ENCODE peak calls at places on chromosomes 2 and 18, in seven cellular contexts. One of them, this sample, is unnamed.

GRCh38 chr2:155689791-155690190 is 642.7 kb downstream of the NR4A2 start:
- DNase-seq in spleen: no peak
- DNase-seq in tibial nerve: no peak
- DNase-seq in neural progenitor cell: no peak
- DNase-seq in type B pancreatic cell: no peak
- DNase-seq in SK-N-SH: no peak
- DNase-seq in H1: no peak
- DNase-seq in this sample: no peak

GRCh38 chr2:181163139-181163538 is 182.7 kb downstream of the UBE2E3 start:
- DNase-seq in spleen: no peak
- DNase-seq in tibial nerve: no peak
- DNase-seq in neural progenitor cell: no peak
- DNase-seq in type B pancreatic cell: no peak
- DNase-seq in SK-N-SH: no peak
- DNase-seq in H1: no peak
- DNase-seq in this sample: no peak

GRCh38 chr2:39508243-39508642 is 71.2 kb upstream of the MAP4K3 start:
- DNase-seq in spleen: no peak
- DNase-seq in tibial nerve: no peak
- DNase-seq in neural progenitor cell: no peak
- DNase-seq in type B pancreatic cell: no peak
- DNase-seq in SK-N-SH: no peak
- DNase-seq in H1: no peak
- DNase-seq in this sample: no peak

GRCh38 chr2:56185582-56186046 is 1.8 kb downstream of the CCDC85A start:
- DNase-seq in spleen: peak; percentile 78
- DNase-seq in tibial nerve: no peak
- DNase-seq in neural progenitor cell: peak; percentile 79
- DNase-seq in type B pancreatic cell: no peak
- DNase-seq in SK-N-SH: no peak
- DNase-seq in H1: peak; percentile 64
- DNase-seq in this sample: no peak

GRCh38 chr2:224319756-224320155 is 82.2 kb downstream of the FAM124B start:
- DNase-seq in spleen: no peak
- DNase-seq in tibial nerve: no peak
- DNase-seq in neural progenitor cell: no peak
- DNase-seq in type B pancreatic cell: no peak
- DNase-seq in SK-N-SH: no peak
- DNase-seq in H1: no peak
- DNase-seq in this sample: no peak

GRCh38 chr2:138716183-138716582 is 64.0 kb downstream of the NXPH2 start:
- DNase-seq in spleen: no peak
- DNase-seq in tibial nerve: no peak
- DNase-seq in neural progenitor cell: no peak
- DNase-seq in type B pancreatic cell: no peak
- DNase-seq in SK-N-SH: no peak
- DNase-seq in H1: no peak
- DNase-seq in this sample: no peak

GRCh38 chr2:14831458-14831857 is 198.9 kb downstream of the LRATD1 start:
- DNase-seq in spleen: no peak
- DNase-seq in tibial nerve: no peak
- DNase-seq in neural progenitor cell: no peak
- DNase-seq in type B pancreatic cell: no peak
- DNase-seq in SK-N-SH: no peak
- DNase-seq in H1: no peak
- DNase-seq in this sample: no peak

GRCh38 chr2:182870227-182870626 is 3.8 kb upstream of the FRZB start:
- DNase-seq in spleen: no peak
- DNase-seq in tibial nerve: no peak
- DNase-seq in neural progenitor cell: peak; percentile 65
- DNase-seq in type B pancreatic cell: no peak
- DNase-seq in SK-N-SH: no peak
- DNase-seq in H1: peak; percentile 69
- DNase-seq in this sample: no peak

GRCh38 chr2:173229086-173229485 is 125.6 kb upstream of the CDCA7 start:
- DNase-seq in spleen: no peak
- DNase-seq in tibial nerve: no peak
- DNase-seq in neural progenitor cell: no peak
- DNase-seq in type B pancreatic cell: no peak
- DNase-seq in SK-N-SH: no peak
- DNase-seq in H1: no peak
- DNase-seq in this sample: no peak

GRCh38 chr18:59846814-59847490 is 52.8 kb upstream of the PMAIP1 start:
- DNase-seq in spleen: no peak
- DNase-seq in tibial nerve: no peak
- DNase-seq in neural progenitor cell: no peak
- DNase-seq in type B pancreatic cell: no peak
- DNase-seq in SK-N-SH: no peak
- DNase-seq in H1: no peak
- DNase-seq in this sample: no peak

GRCh38 chr2:221810216-221810615 is 238.1 kb upstream of the EPHA4 start:
- DNase-seq in spleen: no peak
- DNase-seq in tibial nerve: no peak
- DNase-seq in neural progenitor cell: no peak
- DNase-seq in type B pancreatic cell: no peak
- DNase-seq in SK-N-SH: no peak
- DNase-seq in H1: no peak
- DNase-seq in this sample: no peak

GRCh38 chr2:39805936-39806608 is 27.0 kb upstream of the THUMPD2 start:
- DNase-seq in spleen: no peak
- DNase-seq in tibial nerve: no peak
- DNase-seq in neural progenitor cell: no peak
- DNase-seq in type B pancreatic cell: no peak
- DNase-seq in SK-N-SH: no peak
- DNase-seq in H1: no peak
- DNase-seq in this sample: no peak

GRCh38 chr18:57841568-57841967 is 38.5 kb upstream of the ATP8B1 start:
- DNase-seq in spleen: no peak
- DNase-seq in tibial nerve: no peak
- DNase-seq in neural progenitor cell: no peak
- DNase-seq in type B pancreatic cell: no peak
- DNase-seq in SK-N-SH: no peak
- DNase-seq in H1: no peak
- DNase-seq in this sample: no peak

GRCh38 chr2:85843543-85843942 is 45.2 kb downstream of the ST3GAL5 start:
- DNase-seq in spleen: no peak
- DNase-seq in tibial nerve: no peak
- DNase-seq in neural progenitor cell: peak; percentile 33
- DNase-seq in type B pancreatic cell: no peak
- DNase-seq in SK-N-SH: peak; percentile 25
- DNase-seq in H1: peak; percentile 80
- DNase-seq in this sample: no peak

GRCh38 chr2:168685619-168686453 is 116.6 kb upstream of the NOSTRIN start:
- DNase-seq in spleen: no peak
- DNase-seq in tibial nerve: no peak
- DNase-seq in neural progenitor cell: no peak
- DNase-seq in type B pancreatic cell: no peak
- DNase-seq in SK-N-SH: peak; percentile 37
- DNase-seq in H1: no peak
- DNase-seq in this sample: no peak

GRCh38 chr18:76821356-76821874 is 942 bp upstream of the ZNF236 start:
- DNase-seq in spleen: no peak
- DNase-seq in tibial nerve: no peak
- DNase-seq in neural progenitor cell: no peak
- DNase-seq in type B pancreatic cell: no peak
- DNase-seq in SK-N-SH: no peak
- DNase-seq in H1: no peak
- DNase-seq in this sample: no peak

GRCh38 chr2:184890311-184890710 is 292.0 kb downstream of the ZNF804A start:
- DNase-seq in spleen: no peak
- DNase-seq in tibial nerve: no peak
- DNase-seq in neural progenitor cell: no peak
- DNase-seq in type B pancreatic cell: no peak
- DNase-seq in SK-N-SH: no peak
- DNase-seq in H1: no peak
- DNase-seq in this sample: no peak

GRCh38 chr2:31886700-31887099 is 124.1 kb downstream of the MEMO1 start:
- DNase-seq in spleen: no peak
- DNase-seq in tibial nerve: no peak
- DNase-seq in neural progenitor cell: peak; percentile 57
- DNase-seq in type B pancreatic cell: no peak
- DNase-seq in SK-N-SH: no peak
- DNase-seq in H1: no peak
- DNase-seq in this sample: no peak
- TF ChIP-seq CTCF in spleen: no peak
- TF ChIP-seq CTCF in tibial nerve: no peak
- TF ChIP-seq CTCF in neural progenitor cell: peak; percentile 63
- TF ChIP-seq CTCF in type B pancreatic cell: peak; percentile 55
- TF ChIP-seq CTCF in SK-N-SH: peak; percentile 52
- TF ChIP-seq CTCF in H1: no peak
- TF ChIP-seq CTCF in this sample: peak; percentile 22

DNA sequence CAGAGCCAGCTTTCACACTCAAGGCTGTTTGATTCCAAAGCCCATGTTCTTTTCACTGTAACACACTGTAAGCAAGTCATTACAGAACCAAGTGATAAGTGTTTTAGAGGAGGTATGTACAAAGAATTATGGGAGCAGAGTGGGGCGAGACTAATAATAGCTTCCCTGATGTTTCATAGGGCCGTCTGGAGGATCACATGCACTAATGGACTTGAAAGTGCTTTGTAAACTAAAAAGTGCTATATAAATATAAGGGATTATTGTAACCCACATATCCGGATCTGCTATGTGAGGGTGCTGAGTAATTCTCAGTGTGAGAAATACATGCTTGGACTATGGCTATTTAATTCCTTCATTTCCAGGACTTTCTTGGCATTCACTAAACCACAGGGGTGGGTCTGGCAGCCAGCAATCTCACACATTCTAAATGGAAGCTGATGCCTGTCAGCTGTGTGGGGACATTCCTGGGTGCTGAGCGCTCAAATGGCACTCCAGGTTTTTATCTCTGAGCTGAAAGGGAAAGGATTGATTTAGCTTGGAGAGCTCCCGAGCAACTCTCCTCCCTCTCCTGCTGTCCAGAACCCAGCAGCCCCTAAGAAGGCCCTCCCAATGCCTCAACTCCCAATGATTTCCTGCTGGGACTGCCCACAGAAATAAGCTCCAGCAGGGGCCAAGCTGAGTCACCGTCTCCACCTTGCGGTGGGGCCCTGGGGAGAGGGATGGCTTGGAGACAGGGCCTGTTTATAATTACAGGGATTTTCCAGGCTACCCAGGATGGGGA is 222.8 kb downstream of the SOX11 start:
- DNase-seq in spleen: no peak
- DNase-seq in tibial nerve: no peak
- DNase-seq in neural progenitor cell: peak; percentile 73
- DNase-seq in type B pancreatic cell: no peak
- DNase-seq in SK-N-SH: peak; percentile 42
- DNase-seq in H1: peak; percentile 50
- DNase-seq in this sample: no peak
- TF ChIP-seq CTCF in spleen: no peak
- TF ChIP-seq CTCF in tibial nerve: no peak
- TF ChIP-seq CTCF in neural progenitor cell: peak; percentile 43
- TF ChIP-seq CTCF in type B pancreatic cell: no peak
- TF ChIP-seq CTCF in SK-N-SH: no peak
- TF ChIP-seq CTCF in H1: peak; percentile 43
- TF ChIP-seq CTCF in this sample: peak; percentile 9

DNA sequence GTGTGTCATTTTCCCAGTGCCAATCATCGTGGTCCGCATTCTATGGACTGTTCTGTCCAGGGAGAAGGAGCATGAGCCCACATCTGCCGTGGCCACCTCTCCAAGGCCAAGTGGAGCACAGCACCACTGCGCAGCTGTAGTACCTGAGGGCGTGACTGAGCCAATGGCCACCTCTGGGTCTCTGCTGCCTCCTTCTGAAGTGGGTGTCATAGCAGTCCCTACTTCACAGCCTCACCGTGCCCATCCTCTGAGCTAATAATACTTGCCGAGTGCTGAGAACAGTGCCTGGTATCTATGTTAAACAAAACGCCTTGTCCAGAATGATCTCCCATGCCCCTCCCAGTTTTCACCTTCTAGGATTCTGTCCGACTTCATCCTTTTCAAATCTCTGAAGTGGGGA is 256.1 kb downstream of the PRKCE start:
- DNase-seq in spleen: no peak
- DNase-seq in tibial nerve: no peak
- DNase-seq in neural progenitor cell: no peak
- DNase-seq in type B pancreatic cell: no peak
- DNase-seq in SK-N-SH: no peak
- DNase-seq in H1: no peak
- DNase-seq in this sample: no peak
- TF ChIP-seq CTCF in spleen: no peak
- TF ChIP-seq CTCF in tibial nerve: no peak
- TF ChIP-seq CTCF in neural progenitor cell: no peak
- TF ChIP-seq CTCF in type B pancreatic cell: no peak
- TF ChIP-seq CTCF in SK-N-SH: no peak
- TF ChIP-seq CTCF in H1: peak; percentile 5
- TF ChIP-seq CTCF in this sample: no peak

DNA sequence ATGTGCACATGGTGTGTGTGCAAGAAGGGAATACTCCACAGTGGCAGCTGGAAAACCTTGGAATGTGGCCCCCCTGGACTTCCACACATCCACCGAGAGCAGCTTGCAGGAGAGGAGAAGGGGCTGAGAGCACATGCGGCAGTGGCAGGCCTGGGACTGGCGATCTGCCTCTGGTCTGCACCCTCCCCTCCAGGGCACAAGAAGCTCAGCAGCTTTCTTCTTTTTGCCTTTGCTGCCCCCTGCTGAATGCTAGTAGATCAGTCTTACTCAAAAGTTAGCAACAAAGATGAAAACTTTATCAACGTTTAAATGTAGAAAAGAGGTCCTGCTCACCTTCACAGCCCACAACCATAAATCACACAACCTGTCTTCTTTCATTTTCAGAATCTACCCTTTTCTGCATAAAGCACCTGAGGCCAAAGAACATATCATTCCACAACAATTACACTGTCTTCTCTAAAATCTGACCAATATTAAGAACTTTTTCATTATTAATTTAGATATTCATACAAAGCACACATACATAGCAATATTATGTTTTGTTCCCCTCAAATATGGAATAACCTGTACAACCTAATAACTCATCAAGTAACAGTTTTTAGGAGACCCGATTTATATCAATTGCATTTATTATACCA is 34.6 kb downstream of the TGFBRAP1 start:
- DNase-seq in spleen: no peak
- DNase-seq in tibial nerve: no peak
- DNase-seq in neural progenitor cell: peak; percentile 87
- DNase-seq in type B pancreatic cell: peak; percentile 74
- DNase-seq in SK-N-SH: peak; percentile 82
- DNase-seq in H1: peak; percentile 74
- DNase-seq in this sample: peak; percentile 51
- TF ChIP-seq CTCF in spleen: peak; percentile 45
- TF ChIP-seq CTCF in tibial nerve: no peak
- TF ChIP-seq CTCF in neural progenitor cell: peak; percentile 69
- TF ChIP-seq CTCF in type B pancreatic cell: peak; percentile 81
- TF ChIP-seq CTCF in SK-N-SH: peak; percentile 73
- TF ChIP-seq CTCF in H1: peak; percentile 31
- TF ChIP-seq CTCF in this sample: peak; percentile 57

This sample was measured in D721Med.